ENCODE peak calls at places on chromosomes 7 and 10, in nine cellular contexts. One of them, this sample, is unnamed.

GRCh38 chr10:34282186-34282585 is 532.9 kb downstream of the PARD3 start:
- DNase-seq in testis: no peak
- DNase-seq in fibroblast of pulmonary artery: no peak
- DNase-seq in dorsolateral prefrontal cortex: no peak
- DNase-seq in Panc1: no peak
- DNase-seq in HFF-Myc: no peak
- DNase-seq in SK-N-SH: no peak
- DNase-seq in HCT116: no peak
- DNase-seq in AG04450: no peak
- DNase-seq in this sample: no peak

GRCh38 chr7:157009170-157009777 is 1.2 kb downstream of the MNX1 start:
- DNase-seq in Panc1: no peak
- DNase-seq in fibroblast of pulmonary artery: no peak
- DNase-seq in HCT116: no peak
- DNase-seq in SK-N-SH: peak
- DNase-seq in AG04450: no peak
- DNase-seq in HFF-Myc: no peak
- DNase-seq in dorsolateral prefrontal cortex: no peak
- DNase-seq in testis: no peak
- DNase-seq in this sample: no peak

GRCh38 chr7:94393251-94393758 is 1.4 kb upstream of the COL1A2 start:
- DNase-seq in fibroblast of pulmonary artery: no peak
- DNase-seq in HCT116: no peak
- DNase-seq in HFF-Myc: no peak
- DNase-seq in SK-N-SH: no peak
- DNase-seq in Panc1: no peak
- DNase-seq in testis: peak
- DNase-seq in dorsolateral prefrontal cortex: no peak
- DNase-seq in AG04450: no peak
- DNase-seq in this sample: no peak

GRCh38 chr10:89470628-89471027 is 56.3 kb downstream of the IFIT5 start:
- DNase-seq in dorsolateral prefrontal cortex: no peak
- DNase-seq in Panc1: no peak
- DNase-seq in fibroblast of pulmonary artery: no peak
- DNase-seq in HCT116: no peak
- DNase-seq in SK-N-SH: no peak
- DNase-seq in AG04450: no peak
- DNase-seq in testis: no peak
- DNase-seq in HFF-Myc: no peak
- DNase-seq in this sample: no peak

GRCh38 chr10:398954-399353 is 263.7 kb downstream of the ZMYND11 start:
- DNase-seq in fibroblast of pulmonary artery: no peak
- DNase-seq in SK-N-SH: no peak
- DNase-seq in AG04450: no peak
- DNase-seq in testis: no peak
- DNase-seq in HCT116: no peak
- DNase-seq in Panc1: no peak
- DNase-seq in dorsolateral prefrontal cortex: no peak
- DNase-seq in HFF-Myc: no peak
- DNase-seq in this sample: no peak

GRCh38 chr10:132272061-132272766 is 35.5 kb downstream of the STK32C start:
- DNase-seq in AG04450: peak
- DNase-seq in SK-N-SH: no peak
- DNase-seq in fibroblast of pulmonary artery: peak
- DNase-seq in HCT116: no peak
- DNase-seq in Panc1: no peak
- DNase-seq in HFF-Myc: no peak
- DNase-seq in testis: peak
- DNase-seq in dorsolateral prefrontal cortex: peak
- DNase-seq in this sample: no peak

GRCh38 chr7:11716185-11716584 is 115.8 kb downstream of the THSD7A start:
- DNase-seq in AG04450: no peak
- DNase-seq in testis: peak
- DNase-seq in Panc1: peak
- DNase-seq in fibroblast of pulmonary artery: peak
- DNase-seq in HCT116: peak
- DNase-seq in HFF-Myc: peak
- DNase-seq in SK-N-SH: no peak
- DNase-seq in dorsolateral prefrontal cortex: no peak
- DNase-seq in this sample: peak

GRCh38 chr10:60367431-60367830 is 22.2 kb downstream of the ANK3 start:
- DNase-seq in SK-N-SH: no peak
- DNase-seq in Panc1: no peak
- DNase-seq in fibroblast of pulmonary artery: no peak
- DNase-seq in AG04450: no peak
- DNase-seq in testis: no peak
- DNase-seq in HFF-Myc: no peak
- DNase-seq in HCT116: no peak
- DNase-seq in dorsolateral prefrontal cortex: no peak
- DNase-seq in this sample: no peak

GRCh38 chr7:158887594-158887993 is 31.2 kb downstream of the DYNC2I1 start:
- DNase-seq in testis: no peak
- DNase-seq in AG04450: no peak
- DNase-seq in dorsolateral prefrontal cortex: no peak
- DNase-seq in SK-N-SH: peak
- DNase-seq in Panc1: no peak
- DNase-seq in HFF-Myc: no peak
- DNase-seq in HCT116: no peak
- DNase-seq in fibroblast of pulmonary artery: no peak
- DNase-seq in this sample: no peak

GRCh38 chr7:137820677-137821420 is 25.9 kb downstream of the DGKI start:
- DNase-seq in Panc1: no peak
- DNase-seq in AG04450: peak
- DNase-seq in dorsolateral prefrontal cortex: peak
- DNase-seq in HCT116: no peak
- DNase-seq in testis: peak
- DNase-seq in HFF-Myc: no peak
- DNase-seq in SK-N-SH: peak
- DNase-seq in fibroblast of pulmonary artery: peak
- DNase-seq in this sample: peak

GRCh38 chr7:148605350-148605749 is 14.8 kb downstream of the C7orf33 start:
- DNase-seq in AG04450: no peak
- DNase-seq in dorsolateral prefrontal cortex: no peak
- DNase-seq in HCT116: no peak
- DNase-seq in Panc1: no peak
- DNase-seq in testis: no peak
- DNase-seq in SK-N-SH: no peak
- DNase-seq in fibroblast of pulmonary artery: no peak
- DNase-seq in HFF-Myc: no peak
- DNase-seq in this sample: no peak

GRCh38 chr10:90047243-90047729 is 345.9 kb downstream of the KIF20B start:
- DNase-seq in fibroblast of pulmonary artery: no peak
- DNase-seq in HFF-Myc: no peak
- DNase-seq in HCT116: peak
- DNase-seq in AG04450: no peak
- DNase-seq in dorsolateral prefrontal cortex: no peak
- DNase-seq in SK-N-SH: no peak
- DNase-seq in testis: no peak
- DNase-seq in Panc1: no peak
- DNase-seq in this sample: no peak

GRCh38 chr7:55486991-55487390 is 85.3 kb downstream of the VOPP1 start:
- DNase-seq in HFF-Myc: no peak
- DNase-seq in HCT116: no peak
- DNase-seq in AG04450: no peak
- DNase-seq in fibroblast of pulmonary artery: no peak
- DNase-seq in SK-N-SH: no peak
- DNase-seq in Panc1: no peak
- DNase-seq in testis: no peak
- DNase-seq in dorsolateral prefrontal cortex: no peak
- DNase-seq in this sample: no peak

GRCh38 chr10:62244785-62245595 is 23.7 kb downstream of the RTKN2 start:
- DNase-seq in HCT116: peak
- DNase-seq in Panc1: no peak
- DNase-seq in AG04450: no peak
- DNase-seq in fibroblast of pulmonary artery: peak
- DNase-seq in testis: peak
- DNase-seq in HFF-Myc: peak
- DNase-seq in SK-N-SH: peak
- DNase-seq in dorsolateral prefrontal cortex: no peak
- DNase-seq in this sample: no peak

GRCh38 chr7:36232971-36233550 is 80.0 kb downstream of the EEPD1 start:
- DNase-seq in dorsolateral prefrontal cortex: no peak
- DNase-seq in Panc1: no peak
- DNase-seq in AG04450: peak
- DNase-seq in fibroblast of pulmonary artery: no peak
- DNase-seq in testis: no peak
- DNase-seq in SK-N-SH: no peak
- DNase-seq in HFF-Myc: no peak
- DNase-seq in HCT116: no peak
- DNase-seq in this sample: peak

GRCh38 chr10:132497083-132497680 is 40.4 kb upstream of the INPP5A start:
- DNase-seq in Panc1: no peak
- DNase-seq in HCT116: no peak
- DNase-seq in AG04450: no peak
- DNase-seq in HFF-Myc: no peak
- DNase-seq in testis: no peak
- DNase-seq in SK-N-SH: no peak
- DNase-seq in fibroblast of pulmonary artery: no peak
- DNase-seq in dorsolateral prefrontal cortex: peak
- DNase-seq in this sample: no peak

GRCh38 chr7:28536259-28536658 is 123.9 kb downstream of the CREB5 start:
- DNase-seq in testis: peak
- DNase-seq in Panc1: no peak
- DNase-seq in AG04450: no peak
- DNase-seq in HCT116: peak
- DNase-seq in dorsolateral prefrontal cortex: no peak
- DNase-seq in SK-N-SH: no peak
- DNase-seq in HFF-Myc: no peak
- DNase-seq in fibroblast of pulmonary artery: peak
- DNase-seq in this sample: no peak

GRCh38 chr7:129906700-129907099 is 46.1 kb downstream of the UBE2H start:
- DNase-seq in fibroblast of pulmonary artery: peak
- DNase-seq in HFF-Myc: no peak
- DNase-seq in SK-N-SH: no peak
- DNase-seq in dorsolateral prefrontal cortex: no peak
- DNase-seq in AG04450: no peak
- DNase-seq in testis: no peak
- DNase-seq in Panc1: no peak
- DNase-seq in HCT116: peak
- DNase-seq in this sample: no peak

GRCh38 chr7:159068893-159069448 is 75.7 kb downstream of the VIPR2 start:
- DNase-seq in Panc1: no peak
- DNase-seq in testis: no peak
- DNase-seq in AG04450: no peak
- DNase-seq in fibroblast of pulmonary artery: no peak
- DNase-seq in SK-N-SH: no peak
- DNase-seq in HFF-Myc: no peak
- DNase-seq in dorsolateral prefrontal cortex: no peak
- DNase-seq in HCT116: no peak
- DNase-seq in this sample: no peak

GRCh38 chr7:100049441-100050291 is at the start of gene ZSCAN21:
- DNase-seq in testis: peak
- DNase-seq in dorsolateral prefrontal cortex: peak
- DNase-seq in HCT116: peak
- DNase-seq in Panc1: peak
- DNase-seq in AG04450: peak
- DNase-seq in fibroblast of pulmonary artery: peak
- DNase-seq in HFF-Myc: peak
- DNase-seq in SK-N-SH: peak
- DNase-seq in this sample: no peak
- TF ChIP-seq CTCF in testis: no peak
- TF ChIP-seq CTCF in dorsolateral prefrontal cortex: peak
- TF ChIP-seq CTCF in HCT116: no peak
- TF ChIP-seq CTCF in Panc1: peak
- TF ChIP-seq CTCF in AG04450: peak
- TF ChIP-seq CTCF in fibroblast of pulmonary artery: no peak
- TF ChIP-seq CTCF in HFF-Myc: no peak
- TF ChIP-seq CTCF in SK-N-SH: peak
- TF ChIP-seq CTCF in this sample: no peak

GRCh38 chr7:6385110-6385792 is 62.5 kb downstream of the DAGLB start:
- DNase-seq in dorsolateral prefrontal cortex: no peak
- DNase-seq in HFF-Myc: peak
- DNase-seq in SK-N-SH: no peak
- DNase-seq in AG04450: peak
- DNase-seq in Panc1: peak
- DNase-seq in HCT116: peak
- DNase-seq in fibroblast of pulmonary artery: peak
- DNase-seq in testis: no peak
- DNase-seq in this sample: peak
- H3K4me3 ChIP-seq in dorsolateral prefrontal cortex: no peak
- H3K4me3 ChIP-seq in HFF-Myc: no peak
- H3K4me3 ChIP-seq in SK-N-SH: no peak
- H3K4me3 ChIP-seq in AG04450: no peak
- H3K4me3 ChIP-seq in Panc1: peak
- H3K4me3 ChIP-seq in HCT116: peak
- H3K4me3 ChIP-seq in fibroblast of pulmonary artery: no peak
- H3K4me3 ChIP-seq in testis: no peak
- H3K4me3 ChIP-seq in this sample: peak

DNA sequence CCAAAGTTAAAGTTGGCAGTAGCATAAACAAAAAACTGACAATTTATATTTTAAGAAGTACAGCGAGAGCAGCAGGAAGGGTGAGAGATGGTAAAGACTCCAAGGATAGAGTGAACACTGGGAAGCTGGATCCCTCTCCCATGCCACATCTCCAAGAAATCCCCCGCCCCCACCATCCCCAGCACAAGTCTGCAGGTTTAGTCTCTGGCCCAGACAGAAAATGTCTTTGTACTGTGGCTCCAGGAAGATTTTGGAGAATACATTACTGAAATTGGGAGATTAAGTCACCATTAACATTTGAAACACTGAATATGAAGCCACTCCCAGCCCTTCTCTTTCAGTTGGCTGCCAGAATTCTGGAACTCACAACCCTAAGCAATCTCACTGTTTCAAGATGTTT is 140.3 kb downstream of the MACC1 start:
- DNase-seq in HFF-Myc: no peak
- DNase-seq in SK-N-SH: no peak
- DNase-seq in AG04450: no peak
- DNase-seq in fibroblast of pulmonary artery: no peak
- DNase-seq in testis: no peak
- DNase-seq in Panc1: no peak
- DNase-seq in dorsolateral prefrontal cortex: no peak
- DNase-seq in HCT116: no peak
- DNase-seq in this sample: no peak
- TF ChIP-seq CTCF in HFF-Myc: no peak
- TF ChIP-seq CTCF in SK-N-SH: no peak
- TF ChIP-seq CTCF in AG04450: no peak
- TF ChIP-seq CTCF in fibroblast of pulmonary artery: no peak
- TF ChIP-seq CTCF in testis: no peak
- TF ChIP-seq CTCF in Panc1: no peak
- TF ChIP-seq CTCF in dorsolateral prefrontal cortex: no peak
- TF ChIP-seq CTCF in HCT116: no peak
- TF ChIP-seq CTCF in this sample: no peak

DNA sequence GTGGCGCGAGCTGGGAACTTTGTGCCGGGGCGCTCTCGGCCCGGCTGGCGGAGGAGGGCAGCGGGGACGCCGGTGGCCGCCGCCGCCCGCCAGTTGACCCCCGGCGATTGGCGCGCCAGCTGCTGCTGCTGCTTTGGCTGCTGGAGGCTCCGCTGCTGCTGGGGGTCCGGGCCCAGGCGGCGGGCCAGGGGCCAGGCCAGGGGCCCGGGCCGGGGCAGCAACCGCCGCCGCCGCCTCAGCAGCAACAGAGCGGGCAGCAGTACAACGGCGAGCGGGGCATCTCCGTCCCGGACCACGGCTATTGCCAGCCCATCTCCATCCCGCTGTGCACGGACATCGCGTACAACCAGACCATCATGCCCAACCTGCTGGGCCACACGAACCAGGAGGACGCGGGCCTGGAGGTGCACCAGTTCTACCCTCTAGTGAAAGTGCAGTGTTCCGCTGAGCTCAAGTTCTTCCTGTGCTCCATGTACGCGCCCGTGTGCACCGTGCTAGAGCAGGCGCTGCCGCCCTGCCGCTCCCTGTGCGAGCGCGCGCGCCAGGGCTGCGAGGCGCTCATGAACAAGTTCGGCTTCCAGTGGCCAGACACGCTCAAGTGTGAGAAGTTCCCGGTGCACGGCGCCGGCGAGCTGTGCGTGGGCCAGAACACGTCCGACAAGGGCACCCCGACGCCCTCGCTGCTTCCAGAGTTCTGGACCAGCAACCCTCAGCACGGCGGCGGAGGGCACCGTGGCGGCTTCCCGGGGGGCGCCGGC is 870 bp downstream of the FZD1 start:
- DNase-seq in testis: peak
- DNase-seq in HFF-Myc: no peak
- DNase-seq in dorsolateral prefrontal cortex: peak
- DNase-seq in HCT116: no peak
- DNase-seq in Panc1: no peak
- DNase-seq in SK-N-SH: peak
- DNase-seq in fibroblast of pulmonary artery: peak
- DNase-seq in AG04450: no peak
- DNase-seq in this sample: peak
- H3K4me3 ChIP-seq in testis: peak
- H3K4me3 ChIP-seq in HFF-Myc: peak
- H3K4me3 ChIP-seq in dorsolateral prefrontal cortex: peak
- H3K4me3 ChIP-seq in HCT116: peak
- H3K4me3 ChIP-seq in Panc1: peak
- H3K4me3 ChIP-seq in SK-N-SH: peak
- H3K4me3 ChIP-seq in fibroblast of pulmonary artery: peak
- H3K4me3 ChIP-seq in AG04450: peak
- H3K4me3 ChIP-seq in this sample: peak